ENCODE peak calls at places on chromosomes 5 and 9, in four cellular contexts. A, Y, J and Q are unnamed samples.

GRCh38 chr5:31846934-31847333 is 208.0 kb downstream of the PDZD2 start:
- DNase-seq in A (no peak), Y (no peak), J (no peak), Q (no peak)

GRCh38 chr5:57716661-57717060 is 234.1 kb upstream of the ACTBL2 start:
- DNase-seq in Y (no peak), A (no peak), J (no peak), Q (no peak)

GRCh38 chr5:10736354-10736753 is 24.7 kb downstream of the DAP start:
- DNase-seq in Y (no peak), J (no peak), A (no peak), Q (no peak)

GRCh38 chr9:84668204-84669007 is 1.1 kb upstream of the NTRK2 start:
- DNase-seq in J (peak), Y (no peak), A (peak), Q (no peak)

GRCh38 chr5:39209924-39210323 is 9.4 kb downstream of the FYB1 start:
- DNase-seq in Y (no peak), J (no peak), A (peak), Q (no peak)

GRCh38 chr5:15092801-15093200 is 221.2 kb upstream of the ANKH start:
- DNase-seq in J (no peak), Y (no peak), A (no peak), Q (no peak)

GRCh38 chr5:39948867-39949468 is 524.2 kb upstream of the DAB2 start:
- DNase-seq in A (no peak), J (peak), Y (peak), Q (peak)

GRCh38 chr5:38615042-38615441 is 58.6 kb upstream of the LIFR start:
- DNase-seq in Y (no peak), J (no peak), A (no peak), Q (no peak)

GRCh38 chr5:147737921-147738320 is 44.6 kb downstream of the JAKMIP2 start:
- DNase-seq in A (no peak), J (no peak), Y (no peak), Q (no peak)

GRCh38 chr9:129694265-129694664 is 28.8 kb downstream of the PRRX2 start:
- DNase-seq in Y (no peak), A (no peak), J (no peak), Q (no peak)

GRCh38 chr5:33788922-33789321 is 102.9 kb downstream of the ADAMTS12 start:
- DNase-seq in J (peak), A (no peak), Y (peak), Q (peak)

GRCh38 chr5:3596261-3596825 is 711 bp downstream of the IRX1 start:
- DNase-seq in A (no peak), Y (no peak), J (no peak), Q (no peak)
- H3K4me3 ChIP-seq in A (no peak), Y (peak), J (peak), Q (peak)

GRCh38 chr5:83633285-83633684 is 87.4 kb downstream of the HAPLN1 start:
- DNase-seq in J (no peak), Y (no peak), A (no peak), Q (no peak)

GRCh38 chr5:83632874-83633273 is 87.8 kb downstream of the HAPLN1 start:
- DNase-seq in A (no peak), J (peak), Y (peak), Q (peak)

DNA sequence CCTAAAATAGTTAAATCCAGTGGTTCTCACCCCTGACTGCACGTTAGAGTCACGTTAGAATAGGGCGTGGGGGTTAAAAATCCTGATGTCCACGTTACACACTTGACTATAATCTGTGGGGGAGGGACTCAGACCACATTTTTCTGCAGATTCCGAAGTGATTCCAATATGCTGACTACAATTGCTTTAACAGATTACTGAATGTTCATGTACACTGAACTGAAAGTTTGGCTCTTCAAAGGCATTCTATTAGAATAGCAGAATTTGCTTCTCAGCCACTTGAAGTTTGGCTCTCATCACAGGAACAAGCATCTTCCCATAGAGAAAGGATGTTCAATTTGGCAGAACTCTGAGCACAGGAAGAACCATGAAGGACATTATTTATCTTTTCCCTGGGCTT is 84.5 kb downstream of the HAPLN1 start:
- DNase-seq in Y (no peak), J (peak), A (no peak), Q (peak)
- H3K4me3 ChIP-seq in Y (no peak), J (no peak), A (no peak), Q (no peak)

GRCh38 chr5:76690704-76691469 is 25.0 kb upstream of the F2R start:
- DNase-seq in J (no peak), A (no peak), Y (no peak), Q (peak)
- H3K4me3 ChIP-seq in J (no peak), A (no peak), Y (no peak), Q (no peak)

DNA sequence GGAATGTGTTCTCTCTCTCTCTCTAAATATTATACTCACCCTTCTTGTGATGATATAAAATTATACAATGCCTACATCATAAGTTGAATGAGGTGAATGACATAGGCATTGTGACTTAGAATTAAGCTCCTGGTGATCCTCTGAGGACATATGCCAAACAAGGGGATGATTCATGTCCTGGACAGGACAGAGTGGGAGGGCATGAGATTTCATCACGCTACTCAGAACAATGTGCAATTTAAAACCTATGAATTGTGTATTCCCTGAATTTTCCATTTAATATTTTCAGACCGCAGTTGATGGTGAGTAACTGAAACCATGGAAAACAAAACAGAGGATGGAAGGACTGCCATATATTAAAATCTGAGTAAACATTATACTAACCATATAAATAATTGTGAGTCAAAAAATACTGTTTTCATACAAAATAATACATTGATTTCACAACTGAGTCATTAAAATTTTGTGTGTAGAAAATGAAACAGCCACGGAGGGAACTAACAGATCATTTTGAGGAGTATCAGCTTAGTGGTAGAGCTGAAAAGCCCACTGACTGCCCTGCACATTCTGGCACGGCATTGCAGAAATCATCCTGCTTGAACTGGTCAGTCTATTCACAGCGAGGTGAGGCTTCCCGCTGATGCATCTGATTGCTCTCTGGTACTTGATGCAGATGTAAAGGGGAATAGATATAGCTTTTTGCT is 782.4 kb upstream of the NUDT12 start:
- DNase-seq in J (peak), A (no peak), Y (no peak), Q (peak)
- H3K4me3 ChIP-seq in J (peak), A (no peak), Y (no peak), Q (peak)

GRCh38 chr5:158874814-158875213 is 224.9 kb downstream of the EBF1 start:
- DNase-seq in A (no peak), J (no peak), Y (no peak), Q (no peak)
- H3K4me3 ChIP-seq in A (no peak), J (no peak), Y (no peak), Q (no peak)

DNA sequence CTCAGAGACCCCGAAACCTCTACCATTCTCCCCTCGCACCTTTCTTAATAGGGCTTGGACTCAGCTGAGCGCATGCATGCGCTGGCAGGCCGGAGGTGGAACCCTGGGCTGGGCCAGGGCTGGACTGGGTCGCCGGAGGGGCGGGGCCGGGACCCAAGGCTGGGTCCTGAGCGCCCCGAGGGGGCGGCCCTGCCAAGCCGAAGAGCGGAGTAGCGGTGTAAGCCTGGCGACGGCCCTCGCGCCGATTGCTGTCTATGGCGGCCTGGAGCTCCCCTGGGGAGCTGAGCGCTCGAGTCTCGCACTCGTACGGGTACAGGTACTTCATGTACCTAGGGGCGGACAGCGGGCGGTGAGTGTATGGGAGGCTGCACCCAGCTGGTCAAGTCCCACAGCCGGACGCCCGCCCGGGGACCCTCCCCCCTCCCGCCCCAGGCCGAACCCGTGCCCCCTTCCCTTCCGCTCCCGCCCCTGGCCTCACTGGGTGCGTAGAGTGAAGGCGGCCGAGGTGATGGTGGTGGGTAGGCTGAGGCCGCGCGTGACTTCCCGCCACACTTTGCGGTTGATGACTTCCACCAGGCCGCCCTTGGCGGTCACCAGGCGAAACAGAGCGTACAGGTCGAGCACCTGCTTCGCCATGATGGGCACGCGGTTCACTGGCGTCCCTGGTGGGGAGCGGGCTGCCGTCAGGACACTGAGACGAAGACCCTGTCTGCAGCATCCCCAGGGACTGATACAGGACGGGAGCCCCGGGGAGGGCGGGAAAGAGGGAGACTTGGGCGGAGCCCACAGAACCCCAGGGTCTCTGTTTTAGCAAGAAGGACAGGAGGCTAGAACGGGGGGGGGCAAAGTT is 3.3 kb upstream of the DCTN3 start:
- DNase-seq in J (no peak), Y (no peak), A (no peak), Q (no peak)
- H3K4me3 ChIP-seq in J (no peak), Y (no peak), A (peak), Q (no peak)

GRCh38 chr9:91824151-91824550 is 125.9 kb downstream of the ROR2 start:
- DNase-seq in A (no peak), Y (no peak), J (no peak), Q (no peak)
- H3K4me3 ChIP-seq in A (no peak), Y (no peak), J (no peak), Q (no peak)

GRCh38 chr5:140966293-140967225 is at the start of gene PCDHAC2:
- DNase-seq in A (peak), Y (no peak), J (no peak), Q (no peak)

GRCh38 chr5:140969880-140970279 is 3.6 kb downstream of the PCDHAC2 start:
- DNase-seq in J (no peak), Y (no peak), A (no peak), Q (no peak)

GRCh38 chr5:140964356-140964755 is 1.9 kb upstream of the PCDHAC2 start:
- DNase-seq in Y (no peak), J (no peak), A (no peak), Q (no peak)

GRCh38 chr5:140965905-140966292 is 377 bp upstream of the PCDHAC2 start:
- DNase-seq in Y (no peak), J (no peak), A (no peak), Q (no peak)

GRCh38 chr5:140967226-140967893 is 1.1 kb downstream of the PCDHAC2 start:
- DNase-seq in Y (no peak), J (no peak), A (no peak), Q (no peak)
- H3K4me3 ChIP-seq in Y (no peak), J (no peak), A (peak), Q (no peak)

GRCh38 chr5:179817071-179817840 is 3.4 kb upstream of the SQSTM1 start:
- DNase-seq in Y (no peak), A (peak), J (no peak), Q (no peak)
- H3K4me3 ChIP-seq in Y (peak), A (peak), J (peak), Q (peak)